ENCODE peak calls at places on chromosomes 5 and 9, in six cellular contexts. One of them, this sample, is unnamed. For H3K9me3, the result is how much of the 10 kb centered on the place peaks cover.

GRCh38 chr5:68331202-68332108 is 115.9 kb downstream of the PIK3R1 start:
- DNase-seq in A673: no peak
- DNase-seq in fibroblast of lung: peak
- DNase-seq in OCI-LY7: no peak
- DNase-seq in mesenchymal stem cell: peak
- DNase-seq in suprapubic skin: no peak
- DNase-seq in this sample: no peak

GRCh38 chr5:95916687-95917085 is 45.0 kb downstream of the ELL2 start:
- DNase-seq in A673: no peak
- DNase-seq in fibroblast of lung: no peak
- DNase-seq in OCI-LY7: no peak
- DNase-seq in mesenchymal stem cell: peak
- DNase-seq in suprapubic skin: no peak
- DNase-seq in this sample: no peak

GRCh38 chr5:164809831-164810230 is 1304.4 kb downstream of the MAT2B start:
- DNase-seq in A673: no peak
- DNase-seq in fibroblast of lung: peak
- DNase-seq in OCI-LY7: no peak
- DNase-seq in mesenchymal stem cell: peak
- DNase-seq in suprapubic skin: no peak
- DNase-seq in this sample: no peak

GRCh38 chr5:116424951-116425350 is 149.7 kb downstream of the SEMA6A start:
- DNase-seq in A673: no peak
- DNase-seq in fibroblast of lung: no peak
- DNase-seq in OCI-LY7: no peak
- DNase-seq in mesenchymal stem cell: no peak
- DNase-seq in suprapubic skin: no peak
- DNase-seq in this sample: no peak

GRCh38 chr9:127116946-127117345 is 5.5 kb downstream of the ANGPTL2 start:
- DNase-seq in A673: no peak
- DNase-seq in fibroblast of lung: peak
- DNase-seq in OCI-LY7: peak
- DNase-seq in mesenchymal stem cell: peak
- DNase-seq in suprapubic skin: no peak
- DNase-seq in this sample: no peak

GRCh38 chr5:1658665-1659064 is 134.9 kb upstream of the LPCAT1 start:
- DNase-seq in A673: no peak
- DNase-seq in fibroblast of lung: no peak
- DNase-seq in OCI-LY7: no peak
- DNase-seq in mesenchymal stem cell: no peak
- DNase-seq in suprapubic skin: no peak
- DNase-seq in this sample: no peak

GRCh38 chr5:60399507-60399906 is 300.5 kb downstream of the DEPDC1B start:
- DNase-seq in A673: no peak
- DNase-seq in fibroblast of lung: no peak
- DNase-seq in OCI-LY7: no peak
- DNase-seq in mesenchymal stem cell: no peak
- DNase-seq in suprapubic skin: no peak
- DNase-seq in this sample: no peak

GRCh38 chr5:17398439-17398838 is 99.6 kb upstream of the TAF11L2 start:
- DNase-seq in A673: peak
- DNase-seq in fibroblast of lung: peak
- DNase-seq in OCI-LY7: no peak
- DNase-seq in mesenchymal stem cell: peak
- DNase-seq in suprapubic skin: no peak
- DNase-seq in this sample: no peak

GRCh38 chr9:129701549-129701948 is 36.1 kb downstream of the PRRX2 start:
- DNase-seq in A673: no peak
- DNase-seq in fibroblast of lung: no peak
- DNase-seq in OCI-LY7: no peak
- DNase-seq in mesenchymal stem cell: no peak
- DNase-seq in suprapubic skin: no peak
- DNase-seq in this sample: no peak

GRCh38 chr5:74233091-74233490 is 407.4 kb downstream of the ENC1 start:
- DNase-seq in A673: no peak
- DNase-seq in fibroblast of lung: no peak
- DNase-seq in OCI-LY7: no peak
- DNase-seq in mesenchymal stem cell: peak
- DNase-seq in suprapubic skin: no peak
- DNase-seq in this sample: no peak

GRCh38 chr9:129745186-129745585 is 7.7 kb downstream of the PTGES start:
- DNase-seq in A673: no peak
- DNase-seq in fibroblast of lung: no peak
- DNase-seq in OCI-LY7: no peak
- DNase-seq in mesenchymal stem cell: no peak
- DNase-seq in suprapubic skin: no peak
- DNase-seq in this sample: no peak

GRCh38 chr5:73822276-73822988 is 196.4 kb downstream of the ARHGEF28 start:
- DNase-seq in A673: no peak
- DNase-seq in fibroblast of lung: peak
- DNase-seq in OCI-LY7: no peak
- DNase-seq in mesenchymal stem cell: no peak
- DNase-seq in suprapubic skin: no peak
- DNase-seq in this sample: no peak

GRCh38 chr5:92836861-92837755 is 743.9 kb downstream of the NR2F1-AS1 start:
- DNase-seq in A673: no peak
- DNase-seq in fibroblast of lung: peak
- DNase-seq in OCI-LY7: no peak
- DNase-seq in mesenchymal stem cell: no peak
- DNase-seq in suprapubic skin: no peak
- DNase-seq in this sample: no peak

GRCh38 chr9:1125741-1126140 is 75.6 kb downstream of the DMRT2 start:
- DNase-seq in A673: no peak
- DNase-seq in fibroblast of lung: peak
- DNase-seq in OCI-LY7: no peak
- DNase-seq in mesenchymal stem cell: no peak
- DNase-seq in suprapubic skin: no peak
- DNase-seq in this sample: no peak

GRCh38 chr5:93035194-93035593 is 545.8 kb downstream of the NR2F1-AS1 start:
- DNase-seq in A673: no peak
- DNase-seq in fibroblast of lung: peak
- DNase-seq in OCI-LY7: no peak
- DNase-seq in mesenchymal stem cell: peak
- DNase-seq in suprapubic skin: no peak
- DNase-seq in this sample: no peak

GRCh38 chr5:99607124-99607523 is 678.3 kb upstream of the CHD1 start:
- DNase-seq in A673: no peak
- DNase-seq in fibroblast of lung: no peak
- DNase-seq in OCI-LY7: no peak
- DNase-seq in mesenchymal stem cell: no peak
- DNase-seq in suprapubic skin: no peak
- DNase-seq in this sample: no peak

GRCh38 chr5:107668933-107669542 is 1.7 kb downstream of the EFNA5 start:
- DNase-seq in A673: peak
- DNase-seq in fibroblast of lung: no peak
- DNase-seq in OCI-LY7: no peak
- DNase-seq in mesenchymal stem cell: peak
- DNase-seq in suprapubic skin: no peak
- DNase-seq in this sample: no peak

GRCh38 chr5:35487255-35488035 is 130.2 kb upstream of the SPEF2 start:
- DNase-seq in A673: peak
- DNase-seq in fibroblast of lung: no peak
- DNase-seq in OCI-LY7: no peak
- DNase-seq in mesenchymal stem cell: peak
- DNase-seq in suprapubic skin: no peak
- DNase-seq in this sample: no peak

GRCh38 chr9:92506184-92506857 is 24.0 kb upstream of the ASPN start:
- DNase-seq in A673: peak
- DNase-seq in fibroblast of lung: peak
- DNase-seq in OCI-LY7: no peak
- DNase-seq in mesenchymal stem cell: peak
- DNase-seq in suprapubic skin: peak
- DNase-seq in this sample: no peak

GRCh38 chr9:17134396-17134842 is 421 bp upstream of the CNTLN start:
- DNase-seq in A673: peak
- DNase-seq in fibroblast of lung: peak
- DNase-seq in OCI-LY7: no peak
- DNase-seq in mesenchymal stem cell: peak
- DNase-seq in suprapubic skin: no peak
- DNase-seq in this sample: no peak
- H3K27ac ChIP-seq in A673: no peak
- H3K27ac ChIP-seq in fibroblast of lung: peak
- H3K27ac ChIP-seq in OCI-LY7: no peak
- H3K27ac ChIP-seq in mesenchymal stem cell: no peak
- H3K27ac ChIP-seq in suprapubic skin: peak
- H3K27ac ChIP-seq in this sample: no peak

GRCh38 chr9:21836437-21837161 is 34.2 kb downstream of the MTAP start:
- DNase-seq in A673: peak
- DNase-seq in fibroblast of lung: peak
- DNase-seq in OCI-LY7: no peak
- DNase-seq in mesenchymal stem cell: peak
- DNase-seq in suprapubic skin: no peak
- DNase-seq in this sample: no peak

GRCh38 chr9:21841133-21841532 is 38.7 kb downstream of the MTAP start:
- DNase-seq in A673: no peak
- DNase-seq in fibroblast of lung: no peak
- DNase-seq in OCI-LY7: no peak
- DNase-seq in mesenchymal stem cell: no peak
- DNase-seq in suprapubic skin: no peak
- DNase-seq in this sample: no peak

GRCh38 chr9:21837501-21837900 is 35.1 kb downstream of the MTAP start:
- DNase-seq in A673: no peak
- DNase-seq in fibroblast of lung: peak
- DNase-seq in OCI-LY7: no peak
- DNase-seq in mesenchymal stem cell: peak
- DNase-seq in suprapubic skin: no peak
- DNase-seq in this sample: no peak

GRCh38 chr9:21835111-21835510 is 32.7 kb downstream of the MTAP start:
- DNase-seq in A673: no peak
- DNase-seq in fibroblast of lung: peak
- DNase-seq in OCI-LY7: no peak
- DNase-seq in mesenchymal stem cell: no peak
- DNase-seq in suprapubic skin: no peak
- DNase-seq in this sample: no peak

DNA sequence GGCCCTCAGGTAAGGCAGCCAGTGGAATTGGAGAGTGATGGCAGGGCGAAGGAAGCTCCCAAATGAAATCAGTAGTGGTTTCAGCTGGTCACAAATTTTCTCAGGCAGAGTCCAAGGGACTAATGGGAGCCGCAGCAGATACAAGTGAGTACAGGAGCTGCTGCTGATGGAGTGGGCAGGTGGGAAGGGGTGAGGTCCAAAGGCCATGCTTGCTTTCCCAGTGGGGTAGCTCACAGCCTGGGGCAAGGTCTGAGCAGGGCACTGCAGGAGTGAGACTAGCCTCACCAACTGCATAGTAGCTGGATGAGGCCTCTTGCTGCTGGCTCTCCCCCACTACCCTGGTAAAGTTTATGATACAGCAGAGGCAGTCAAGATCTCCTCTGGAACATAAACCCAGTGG is 38.2 kb downstream of the MTAP start:
- DNase-seq in A673: no peak
- DNase-seq in fibroblast of lung: no peak
- DNase-seq in OCI-LY7: no peak
- DNase-seq in mesenchymal stem cell: no peak
- DNase-seq in suprapubic skin: no peak
- DNase-seq in this sample: no peak
- H3K9me3 ChIP-seq in A673: under half
- H3K9me3 ChIP-seq in fibroblast of lung: under half
- H3K9me3 ChIP-seq in OCI-LY7: under half
- H3K9me3 ChIP-seq in mesenchymal stem cell: under half
- H3K9me3 ChIP-seq in suprapubic skin: under half
- H3K9me3 ChIP-seq in this sample: under half

GRCh38 chr5:156329197-156329611 is 2.2 kb downstream of the SGCD start:
- DNase-seq in A673: no peak
- DNase-seq in fibroblast of lung: no peak
- DNase-seq in OCI-LY7: no peak
- DNase-seq in mesenchymal stem cell: no peak
- DNase-seq in suprapubic skin: no peak
- DNase-seq in this sample: no peak

GRCh38 chr5:156328766-156329165 is 1.8 kb downstream of the SGCD start:
- DNase-seq in A673: no peak
- DNase-seq in fibroblast of lung: no peak
- DNase-seq in OCI-LY7: no peak
- DNase-seq in mesenchymal stem cell: no peak
- DNase-seq in suprapubic skin: no peak
- DNase-seq in this sample: no peak

GRCh38 chr5:156330141-156330870 is 3.3 kb downstream of the SGCD start:
- DNase-seq in A673: no peak
- DNase-seq in fibroblast of lung: peak
- DNase-seq in OCI-LY7: no peak
- DNase-seq in mesenchymal stem cell: no peak
- DNase-seq in suprapubic skin: no peak
- DNase-seq in this sample: no peak

GRCh38 chr5:156331845-156332244 is 4.9 kb downstream of the SGCD start:
- DNase-seq in A673: no peak
- DNase-seq in fibroblast of lung: no peak
- DNase-seq in OCI-LY7: no peak
- DNase-seq in mesenchymal stem cell: no peak
- DNase-seq in suprapubic skin: no peak
- DNase-seq in this sample: no peak

DNA sequence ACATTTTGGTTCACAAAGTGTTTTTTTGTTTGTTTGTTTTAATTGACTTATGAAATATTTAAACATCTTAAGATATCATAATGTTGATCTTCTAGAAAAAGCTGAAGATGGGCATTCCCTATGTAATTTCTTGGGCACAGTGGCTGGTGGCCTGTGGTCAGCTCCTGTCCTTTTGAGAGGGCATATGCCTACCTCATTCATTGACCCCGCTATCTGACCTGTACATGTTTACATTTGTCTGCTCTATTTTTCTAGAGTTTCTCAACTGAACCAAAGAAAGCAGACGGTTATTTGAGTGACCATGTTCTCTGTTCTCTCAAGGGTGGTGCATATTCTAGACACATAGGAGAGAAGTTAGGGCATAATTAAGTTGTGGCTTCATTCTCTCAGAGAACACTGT is 5.3 kb downstream of the SGCD start:
- DNase-seq in A673: no peak
- DNase-seq in fibroblast of lung: no peak
- DNase-seq in OCI-LY7: no peak
- DNase-seq in mesenchymal stem cell: no peak
- DNase-seq in suprapubic skin: no peak
- DNase-seq in this sample: no peak
- H3K27ac ChIP-seq in A673: no peak
- H3K27ac ChIP-seq in fibroblast of lung: no peak
- H3K27ac ChIP-seq in OCI-LY7: no peak
- H3K27ac ChIP-seq in mesenchymal stem cell: no peak
- H3K27ac ChIP-seq in suprapubic skin: no peak
- H3K27ac ChIP-seq in this sample: no peak

DNA sequence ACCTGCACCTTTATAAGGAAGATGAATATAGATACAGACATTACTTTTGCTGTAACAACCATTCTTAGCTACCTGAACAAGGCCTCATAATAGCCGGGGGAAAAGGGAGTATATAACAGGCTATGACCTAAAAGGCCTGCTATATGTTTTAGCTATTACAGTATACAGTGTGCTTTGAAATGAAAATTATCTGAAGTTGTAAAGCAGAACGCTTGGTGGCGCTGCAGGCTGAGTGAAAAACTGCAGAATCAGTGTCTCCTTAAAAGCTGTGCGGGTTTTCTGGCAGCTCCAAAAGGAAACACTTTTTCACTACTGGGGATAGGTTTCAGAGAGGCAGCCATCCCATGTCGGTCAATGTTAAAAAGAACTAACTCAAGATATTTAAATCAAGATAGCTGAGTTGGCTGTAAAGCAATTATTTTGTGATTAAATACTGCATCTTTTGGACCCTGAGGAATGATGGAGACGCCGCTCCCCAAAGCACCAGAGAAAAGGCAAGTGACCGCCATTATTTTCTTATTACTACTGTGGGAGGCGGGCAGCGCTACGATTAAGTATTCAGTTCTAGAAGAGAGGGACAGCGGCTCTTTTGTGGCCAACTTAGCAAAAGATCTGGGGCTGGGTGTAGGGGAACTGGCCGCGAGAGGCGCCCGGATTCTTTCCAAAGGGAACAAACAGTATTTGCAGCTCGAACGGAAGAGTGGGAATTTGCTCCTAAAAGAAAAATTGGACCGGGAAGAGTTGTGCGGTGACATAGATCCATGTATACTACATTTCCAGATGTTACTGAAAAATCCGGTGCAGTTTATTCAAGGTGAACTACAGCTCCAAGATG is 5.9 kb downstream of the PCDHB6 start:
- DNase-seq in A673: peak
- DNase-seq in fibroblast of lung: no peak
- DNase-seq in OCI-LY7: no peak
- DNase-seq in mesenchymal stem cell: no peak
- DNase-seq in suprapubic skin: no peak
- DNase-seq in this sample: no peak
- H3K9me3 ChIP-seq in A673: under half
- H3K9me3 ChIP-seq in fibroblast of lung: under half
- H3K9me3 ChIP-seq in OCI-LY7: under half
- H3K9me3 ChIP-seq in mesenchymal stem cell: half or more
- H3K9me3 ChIP-seq in suprapubic skin: under half
- H3K9me3 ChIP-seq in this sample: under half